ENCODE peak calls at places on chromosomes 6 and 20, in nine cellular contexts. G, E, H, W, M, D, Q, F and L are unnamed samples.
A peak's percentile ranks its signal among the peaks of the same experiment; 100 is the strongest.

GRCh38 chr20:61628901-61629300 is 376.8 kb downstream of the CDH4 start:
- DNase-seq in G (no peak), E (no peak), H (no peak), W (no peak), M (no peak), D (no peak), Q (no peak), F (no peak), L (no peak)

GRCh38 chr6:47478233-47479155 is 905 bp downstream of the CD2AP start:
- DNase-seq in G (no peak), E (peak; percentile 78), H (peak; percentile 63), W (no peak), M (no peak), D (peak; percentile 43), Q (peak; percentile 39), F (peak; percentile 41), L (peak; percentile 19)

GRCh38 chr20:32488066-32488838 is 96.9 kb downstream of the NOL4L start:
- DNase-seq in G (no peak), E (no peak), H (no peak), W (no peak), M (no peak), D (no peak), Q (no peak), F (no peak), L (no peak)

GRCh38 chr20:63699466-63700198 is 3.2 kb downstream of the TNFRSF6B start:
- DNase-seq in G (no peak), E (peak; percentile 38), H (no peak), W (no peak), M (no peak), D (no peak), Q (no peak), F (no peak), L (no peak)

GRCh38 chr6:44575644-44576043 is 188.1 kb downstream of the CDC5L start:
- DNase-seq in G (no peak), E (no peak), H (no peak), W (no peak), M (no peak), D (no peak), Q (no peak), F (no peak), L (no peak)

GRCh38 chr6:116568851-116569755 is 2.2 kb upstream of the RWDD1 start:
- DNase-seq in G (no peak), E (no peak), H (peak; percentile 38), W (no peak), M (no peak), D (no peak), Q (peak; percentile 24), F (no peak), L (no peak)

GRCh38 chr20:20452254-20452676 is 84.4 kb downstream of the INSM1 start:
- DNase-seq in G (peak; percentile 45), E (no peak), H (peak; percentile 83), W (no peak), M (peak; percentile 63), D (no peak), Q (no peak), F (peak; percentile 54), L (no peak)

GRCh38 chr6:96626749-96627353 is 63.9 kb downstream of the FHL5 start:
- DNase-seq in G (no peak), E (peak; percentile 13), H (peak; percentile 17), W (peak; percentile 22), M (peak; percentile 49), D (peak; percentile 21), Q (no peak), F (no peak), L (no peak)

GRCh38 chr6:100078509-100078908 is 84.5 kb upstream of the MCHR2 start:
- DNase-seq in G (no peak), E (no peak), H (peak; percentile 12), W (peak; percentile 32), M (no peak), D (peak; percentile 20), Q (no peak), F (no peak), L (no peak)

GRCh38 chr6:122712864-122713612 is 66.5 kb upstream of the FABP7 start:
- DNase-seq in G (no peak), E (no peak), H (no peak), W (no peak), M (no peak), D (no peak), Q (peak; percentile 68), F (no peak), L (no peak)

GRCh38 chr6:106511274-106512047 is 117.8 kb downstream of the RTN4IP1 start:
- DNase-seq in G (peak; percentile 39), E (no peak), H (peak; percentile 26), W (no peak), M (no peak), D (peak; percentile 18), Q (no peak), F (peak; percentile 39), L (peak; percentile 28)

GRCh38 chr6:81026041-81026553 is 726.4 kb downstream of the TENT5A start:
- DNase-seq in G (no peak), E (no peak), H (no peak), W (no peak), M (no peak), D (no peak), Q (no peak), F (no peak), L (no peak)

GRCh38 chr20:16267526-16267925 is 305.7 kb downstream of the KIF16B start:
- DNase-seq in G (no peak), E (no peak), H (no peak), W (no peak), M (no peak), D (no peak), Q (no peak), F (no peak), L (no peak)

GRCh38 chr6:24775520-24776058 is 852 bp downstream of the GMNN start:
- DNase-seq in G (no peak), E (no peak), H (no peak), W (no peak), M (no peak), D (peak; percentile 33), Q (no peak), F (no peak), L (no peak)

GRCh38 chr6:88586371-88587157 is 376.9 kb downstream of the RNGTT start:
- DNase-seq in G (no peak), E (no peak), H (no peak), W (no peak), M (no peak), D (no peak), Q (no peak), F (no peak), L (no peak)

GRCh38 chr6:90469906-90470305 is 117.0 kb downstream of the MAP3K7 start:
- DNase-seq in G (no peak), E (no peak), H (no peak), W (no peak), M (no peak), D (no peak), Q (no peak), F (no peak), L (peak; percentile 46)

GRCh38 chr6:11317885-11318771 is 85.7 kb upstream of the NEDD9 start:
- DNase-seq in G (peak; percentile 64), E (no peak), H (peak; percentile 99), W (peak; percentile 8), M (no peak), D (peak; percentile 82), Q (peak; percentile 80), F (peak; percentile 78), L (no peak)

GRCh38 chr6:15365273-15365687 is 119.4 kb downstream of the JARID2 start:
- DNase-seq in G (peak; percentile 82), E (peak; percentile 40), H (peak; percentile 61), W (no peak), M (no peak), D (no peak), Q (peak; percentile 94), F (peak; percentile 83), L (peak; percentile 82)
- TF ChIP-seq POLR2AphosphoS5 in G (no peak), E (no peak), H (no peak), W (no peak), M (no peak), D (no peak), Q (peak; percentile 44), F (no peak), L (peak; percentile 51)

DNA sequence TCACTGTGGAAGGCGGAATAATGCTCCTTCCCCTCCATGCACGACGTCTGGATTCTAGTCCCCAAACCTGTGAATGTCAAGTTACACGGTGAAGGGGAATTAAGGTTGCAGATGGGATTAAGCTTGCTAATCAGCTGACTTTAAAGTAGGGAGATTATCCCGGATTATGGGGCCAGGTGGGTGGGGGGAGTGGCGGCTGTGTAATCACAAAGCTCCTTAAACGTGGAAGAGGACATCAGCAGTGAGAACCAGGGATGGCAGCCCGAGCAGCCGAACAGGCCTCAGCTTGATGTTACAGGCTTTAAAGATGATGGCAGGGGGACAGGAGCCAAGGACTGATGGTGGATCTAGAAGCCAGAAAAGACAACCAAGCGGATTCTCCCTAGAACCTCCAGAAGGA is 117.6 kb downstream of the SCML4 start:
- DNase-seq in G (no peak), E (no peak), H (no peak), W (no peak), M (no peak), D (no peak), Q (no peak), F (no peak), L (no peak)
- H3K27ac ChIP-seq in G (no peak overlapping the region), E (no peak overlapping the region), H (no peak overlapping the region), W (no peak overlapping the region), M (no peak overlapping the region), D (no peak overlapping the region), Q (no peak overlapping the region), F (no peak overlapping the region), L (no peak overlapping the region)

GRCh38 chr6:104483225-104483834 is 376.4 kb downstream of the HACE1 start:
- DNase-seq in G (no peak), E (peak; percentile 6), H (no peak), W (peak; percentile 15), M (no peak), D (peak; percentile 7), Q (no peak), F (no peak), L (no peak)
- TF ChIP-seq CTCF in G (no peak), E (no peak), H (no peak), W (peak; percentile 17), M (no peak), D (peak; percentile 27), Q (peak; percentile 18), F (peak; percentile 17), L (no peak)

DNA sequence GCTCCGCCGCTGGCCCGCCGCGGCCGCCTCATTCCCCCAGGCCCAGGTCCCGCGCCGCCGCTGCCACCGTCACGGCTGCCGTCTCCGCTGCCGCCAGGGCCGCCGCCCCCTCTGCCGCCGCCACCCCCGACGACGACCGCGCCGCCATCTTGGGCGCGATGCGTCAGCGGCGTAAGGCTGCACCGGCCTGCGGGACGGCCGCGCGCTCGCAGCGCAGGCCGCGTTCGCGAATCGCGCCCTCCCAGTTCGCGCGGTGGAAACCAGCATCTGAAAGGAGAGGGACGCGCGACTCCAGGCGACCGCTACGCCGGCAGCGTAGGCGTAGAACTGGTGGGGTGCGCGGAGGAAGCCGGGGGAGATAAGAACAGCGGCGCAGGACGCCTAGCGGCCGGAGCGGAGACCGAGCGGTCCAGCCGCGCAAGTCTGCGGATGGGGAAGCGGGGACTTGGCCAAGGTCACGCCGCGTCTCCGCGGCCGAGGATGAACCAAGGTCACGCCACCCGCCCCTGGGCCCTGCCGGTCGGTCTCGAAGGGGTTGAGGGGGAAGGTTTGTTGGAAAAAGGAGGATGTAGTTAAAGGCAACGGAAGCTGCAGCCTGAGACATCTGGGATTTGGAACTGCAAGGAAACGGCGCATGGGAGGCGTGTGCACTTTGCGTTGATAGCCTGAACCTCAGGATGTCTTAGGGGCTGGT is at the start of gene NUDT3:
- DNase-seq in G (peak; percentile 95), E (peak; percentile 96), H (peak; percentile 96), W (peak; percentile 87), M (peak; percentile 83), D (peak; percentile 92), Q (peak; percentile 94), F (peak; percentile 95), L (peak; percentile 93)
- TF ChIP-seq POLR2AphosphoS5 in G (peak; percentile 36), E (peak; percentile 57), H (peak; percentile 72), W (peak; percentile 68), M (no peak), D (no peak), Q (peak; percentile 15), F (peak; percentile 65), L (peak; percentile 77)